ENCODE peak calls at places on chromosomes 5 and 9, in five cellular contexts. One of them, this sample, is unnamed.

GRCh38 chr9:17906204-17906840 is 327.5 kb downstream of the SH3GL2 start:
- DNase-seq in uterus: peak; percentile 47
- DNase-seq in MCF 10A: no peak
- DNase-seq in tibial nerve: no peak
- DNase-seq in cardiac fibroblast: peak; percentile 3
- DNase-seq in this sample: no peak

GRCh38 chr5:89128930-89129625 is 246.1 kb upstream of the MEF2C start:
- DNase-seq in uterus: no peak
- DNase-seq in MCF 10A: no peak
- DNase-seq in tibial nerve: no peak
- DNase-seq in cardiac fibroblast: no peak
- DNase-seq in this sample: no peak

GRCh38 chr5:45521067-45521466 is 175.1 kb downstream of the HCN1 start:
- DNase-seq in uterus: no peak
- DNase-seq in MCF 10A: peak; percentile 74
- DNase-seq in tibial nerve: no peak
- DNase-seq in cardiac fibroblast: no peak
- DNase-seq in this sample: peak; percentile 70

GRCh38 chr5:17099946-17100345 is 117.5 kb upstream of the BASP1 start:
- DNase-seq in uterus: no peak
- DNase-seq in MCF 10A: no peak
- DNase-seq in tibial nerve: no peak
- DNase-seq in cardiac fibroblast: no peak
- DNase-seq in this sample: no peak

GRCh38 chr9:18410983-18411382 is 63.0 kb upstream of the ADAMTSL1 start:
- DNase-seq in uterus: no peak
- DNase-seq in MCF 10A: no peak
- DNase-seq in tibial nerve: no peak
- DNase-seq in cardiac fibroblast: no peak
- DNase-seq in this sample: no peak

GRCh38 chr9:76744336-76744735 is 19.9 kb upstream of the PCA3 start:
- DNase-seq in uterus: no peak
- DNase-seq in MCF 10A: no peak
- DNase-seq in tibial nerve: no peak
- DNase-seq in cardiac fibroblast: no peak
- DNase-seq in this sample: no peak

GRCh38 chr9:81685763-81686613 is 3.4 kb downstream of the TLE1 start:
- DNase-seq in uterus: no peak
- DNase-seq in MCF 10A: peak; percentile 49
- DNase-seq in tibial nerve: no peak
- DNase-seq in cardiac fibroblast: peak; percentile 69
- DNase-seq in this sample: no peak

GRCh38 chr5:73764586-73764985 is 138.6 kb downstream of the ARHGEF28 start:
- DNase-seq in uterus: no peak
- DNase-seq in MCF 10A: peak; percentile 53
- DNase-seq in tibial nerve: no peak
- DNase-seq in cardiac fibroblast: peak; percentile 94
- DNase-seq in this sample: no peak

GRCh38 chr5:10578292-10578663 is 14.4 kb downstream of the ANKRD33B start:
- DNase-seq in uterus: no peak
- DNase-seq in MCF 10A: no peak
- DNase-seq in tibial nerve: no peak
- DNase-seq in cardiac fibroblast: no peak
- DNase-seq in this sample: no peak

GRCh38 chr5:58231041-58231440 is 228.8 kb downstream of the PLK2 start:
- DNase-seq in uterus: no peak
- DNase-seq in MCF 10A: peak; percentile 11
- DNase-seq in tibial nerve: no peak
- DNase-seq in cardiac fibroblast: no peak
- DNase-seq in this sample: no peak

GRCh38 chr5:75668348-75668895 is 48.8 kb downstream of the POC5 start:
- DNase-seq in uterus: no peak
- DNase-seq in MCF 10A: no peak
- DNase-seq in tibial nerve: no peak
- DNase-seq in cardiac fibroblast: no peak
- DNase-seq in this sample: no peak

GRCh38 chr5:146560205-146560812 is 44.3 kb upstream of the GPR151 start:
- DNase-seq in uterus: no peak
- DNase-seq in MCF 10A: no peak
- DNase-seq in tibial nerve: no peak
- DNase-seq in cardiac fibroblast: no peak
- DNase-seq in this sample: no peak

GRCh38 chr5:113190347-113190746 is 213.7 kb downstream of the DCP2 start:
- DNase-seq in uterus: no peak
- DNase-seq in MCF 10A: no peak
- DNase-seq in tibial nerve: no peak
- DNase-seq in cardiac fibroblast: peak; percentile 62
- DNase-seq in this sample: no peak

GRCh38 chr5:57306359-57306758 is 132.5 kb downstream of the GPBP1 start:
- DNase-seq in uterus: no peak
- DNase-seq in MCF 10A: no peak
- DNase-seq in tibial nerve: no peak
- DNase-seq in cardiac fibroblast: no peak
- DNase-seq in this sample: no peak

GRCh38 chr9:112970939-112971338 is 41.1 kb downstream of the ZNF883 start:
- DNase-seq in uterus: no peak
- DNase-seq in MCF 10A: peak; percentile 21
- DNase-seq in tibial nerve: no peak
- DNase-seq in cardiac fibroblast: peak; percentile 20
- DNase-seq in this sample: no peak

GRCh38 chr9:80873861-80874260 is 815.5 kb downstream of the TLE1 start:
- DNase-seq in uterus: no peak
- DNase-seq in MCF 10A: no peak
- DNase-seq in tibial nerve: no peak
- DNase-seq in cardiac fibroblast: peak; percentile 34
- DNase-seq in this sample: no peak

GRCh38 chr9:84668204-84669007 is 1.1 kb upstream of the NTRK2 start:
- DNase-seq in uterus: peak; percentile 46
- DNase-seq in MCF 10A: peak; percentile 59
- DNase-seq in tibial nerve: peak; percentile 69
- DNase-seq in cardiac fibroblast: peak; percentile 58
- DNase-seq in this sample: peak; percentile 81

GRCh38 chr9:77554706-77555105 is 93.4 kb downstream of the GNA14 start:
- DNase-seq in uterus: no peak
- DNase-seq in MCF 10A: no peak
- DNase-seq in tibial nerve: no peak
- DNase-seq in cardiac fibroblast: no peak
- DNase-seq in this sample: no peak

GRCh38 chr9:122382901-122383850 is 12.4 kb downstream of the PTGS1 start:
- DNase-seq in uterus: no peak
- DNase-seq in MCF 10A: peak; percentile 60
- DNase-seq in tibial nerve: no peak
- DNase-seq in cardiac fibroblast: peak; percentile 88
- DNase-seq in this sample: no peak

GRCh38 chr9:100474950-100475276 is 2.0 kb downstream of the TMEFF1 start:
- DNase-seq in uterus: no peak
- DNase-seq in MCF 10A: no peak
- DNase-seq in tibial nerve: no peak
- DNase-seq in cardiac fibroblast: no peak
- DNase-seq in this sample: no peak

GRCh38 chr5:134736173-134736812 is 2.1 kb upstream of the CAMLG start:
- DNase-seq in uterus: no peak
- DNase-seq in MCF 10A: no peak
- DNase-seq in tibial nerve: no peak
- DNase-seq in cardiac fibroblast: no peak
- DNase-seq in this sample: no peak

GRCh38 chr9:107703651-107704050 is 214.1 kb upstream of the KLF4 start:
- DNase-seq in uterus: no peak
- DNase-seq in MCF 10A: no peak
- DNase-seq in tibial nerve: no peak
- DNase-seq in cardiac fibroblast: no peak
- DNase-seq in this sample: no peak

GRCh38 chr9:134597957-134598883 is 43.4 kb upstream of the COL5A1 start:
- DNase-seq in uterus: no peak
- DNase-seq in MCF 10A: no peak
- DNase-seq in tibial nerve: no peak
- DNase-seq in cardiac fibroblast: peak; percentile 25
- DNase-seq in this sample: no peak

GRCh38 chr5:31809037-31809910 is 170.3 kb downstream of the PDZD2 start:
- DNase-seq in uterus: peak; percentile 67
- DNase-seq in MCF 10A: peak; percentile 81
- DNase-seq in tibial nerve: peak; percentile 40
- DNase-seq in cardiac fibroblast: peak; percentile 82
- DNase-seq in this sample: peak; percentile 82

GRCh38 chr9:126207256-126207655 is 119.4 kb upstream of the MVB12B start:
- DNase-seq in uterus: no peak
- DNase-seq in MCF 10A: no peak
- DNase-seq in tibial nerve: no peak
- DNase-seq in cardiac fibroblast: no peak
- DNase-seq in this sample: no peak

GRCh38 chr5:77645158-77645994 is 6.9 kb upstream of the OTP start:
- DNase-seq in uterus: no peak
- DNase-seq in MCF 10A: no peak
- DNase-seq in tibial nerve: no peak
- DNase-seq in cardiac fibroblast: no peak
- DNase-seq in this sample: peak; percentile 74

GRCh38 chr9:121784706-121785426 is 133.4 kb downstream of the DAB2IP start:
- DNase-seq in uterus: no peak
- DNase-seq in MCF 10A: no peak
- DNase-seq in tibial nerve: no peak
- DNase-seq in cardiac fibroblast: no peak
- DNase-seq in this sample: peak; percentile 7

GRCh38 chr5:10577371-10578291 is 13.8 kb downstream of the ANKRD33B start:
- DNase-seq in uterus: no peak
- DNase-seq in MCF 10A: no peak
- DNase-seq in tibial nerve: no peak
- DNase-seq in cardiac fibroblast: peak; percentile 60
- DNase-seq in this sample: no peak

GRCh38 chr9:91298304-91298703 is 63.4 kb downstream of the AUH start:
- DNase-seq in uterus: no peak
- DNase-seq in MCF 10A: peak; percentile 79
- DNase-seq in tibial nerve: no peak
- DNase-seq in cardiac fibroblast: peak; percentile 67
- DNase-seq in this sample: no peak

GRCh38 chr9:126164796-126165525 is 161.7 kb upstream of the MVB12B start:
- DNase-seq in uterus: no peak
- DNase-seq in MCF 10A: no peak
- DNase-seq in tibial nerve: no peak
- DNase-seq in cardiac fibroblast: no peak
- DNase-seq in this sample: no peak

GRCh38 chr9:111572945-111573604 is 26.4 kb downstream of the PTGR1 start:
- DNase-seq in uterus: peak; percentile 26
- DNase-seq in MCF 10A: no peak
- DNase-seq in tibial nerve: no peak
- DNase-seq in cardiac fibroblast: peak; percentile 54
- DNase-seq in this sample: no peak

GRCh38 chr5:35938518-35939227 is at the start of gene CAPSL:
- DNase-seq in uterus: peak; percentile 41
- DNase-seq in MCF 10A: peak; percentile 57
- DNase-seq in tibial nerve: no peak
- DNase-seq in cardiac fibroblast: peak; percentile 63
- DNase-seq in this sample: no peak

GRCh38 chr5:140175367-140176027 is 509 bp downstream of the CYSTM1 start:
- DNase-seq in uterus: peak; percentile 70
- DNase-seq in MCF 10A: peak; percentile 65
- DNase-seq in tibial nerve: peak; percentile 49
- DNase-seq in cardiac fibroblast: peak; percentile 68
- DNase-seq in this sample: peak; percentile 79
- TF ChIP-seq CTCF in uterus: no peak
- TF ChIP-seq CTCF in MCF 10A: peak; percentile 28
- TF ChIP-seq CTCF in tibial nerve: peak; percentile 36
- TF ChIP-seq CTCF in cardiac fibroblast: peak; percentile 39
- TF ChIP-seq CTCF in this sample: no peak

GRCh38 chr5:82499845-82500244 is 221.7 kb upstream of the RPS23 start:
- DNase-seq in uterus: no peak
- DNase-seq in MCF 10A: no peak
- DNase-seq in tibial nerve: no peak
- DNase-seq in cardiac fibroblast: peak; percentile 10
- DNase-seq in this sample: no peak

GRCh38 chr5:82489668-82490067 is 211.5 kb upstream of the RPS23 start:
- DNase-seq in uterus: no peak
- DNase-seq in MCF 10A: no peak
- DNase-seq in tibial nerve: no peak
- DNase-seq in cardiac fibroblast: no peak
- DNase-seq in this sample: no peak

GRCh38 chr5:82493217-82493616 is 215.1 kb upstream of the RPS23 start:
- DNase-seq in uterus: no peak
- DNase-seq in MCF 10A: no peak
- DNase-seq in tibial nerve: no peak
- DNase-seq in cardiac fibroblast: no peak
- DNase-seq in this sample: no peak

GRCh38 chr5:82497242-82497641 is 219.1 kb upstream of the RPS23 start:
- DNase-seq in uterus: no peak
- DNase-seq in MCF 10A: no peak
- DNase-seq in tibial nerve: no peak
- DNase-seq in cardiac fibroblast: no peak
- DNase-seq in this sample: no peak

GRCh38 chr5:82494942-82495341 is 216.8 kb upstream of the RPS23 start:
- DNase-seq in uterus: no peak
- DNase-seq in MCF 10A: peak; percentile 23
- DNase-seq in tibial nerve: no peak
- DNase-seq in cardiac fibroblast: peak; percentile 40
- DNase-seq in this sample: no peak
- TF ChIP-seq CTCF in uterus: no peak
- TF ChIP-seq CTCF in MCF 10A: peak; percentile 21
- TF ChIP-seq CTCF in tibial nerve: no peak
- TF ChIP-seq CTCF in cardiac fibroblast: no peak
- TF ChIP-seq CTCF in this sample: peak; percentile 55

GRCh38 chr5:167582263-167582662 is 709.2 kb upstream of the WWC1 start:
- DNase-seq in uterus: no peak
- DNase-seq in MCF 10A: peak; percentile 52
- DNase-seq in tibial nerve: no peak
- DNase-seq in cardiac fibroblast: peak; percentile 49
- DNase-seq in this sample: no peak
- TF ChIP-seq CTCF in uterus: no peak
- TF ChIP-seq CTCF in MCF 10A: peak; percentile 68
- TF ChIP-seq CTCF in tibial nerve: no peak
- TF ChIP-seq CTCF in cardiac fibroblast: no peak
- TF ChIP-seq CTCF in this sample: no peak

GRCh38 chr5:139668064-139668880 is 20.1 kb downstream of the CXXC5 start:
- DNase-seq in uterus: peak; percentile 41
- DNase-seq in MCF 10A: peak; percentile 74
- DNase-seq in tibial nerve: no peak
- DNase-seq in cardiac fibroblast: peak; percentile 52
- DNase-seq in this sample: peak; percentile 82

GRCh38 chr5:139671096-139671841 is 23.1 kb downstream of the CXXC5 start:
- DNase-seq in uterus: no peak
- DNase-seq in MCF 10A: no peak
- DNase-seq in tibial nerve: no peak
- DNase-seq in cardiac fibroblast: peak; percentile 43
- DNase-seq in this sample: no peak

GRCh38 chr5:139668924-139669680 is 21.0 kb downstream of the CXXC5 start:
- DNase-seq in uterus: no peak
- DNase-seq in MCF 10A: no peak
- DNase-seq in tibial nerve: no peak
- DNase-seq in cardiac fibroblast: no peak
- DNase-seq in this sample: no peak

GRCh38 chr5:139669681-139670368 is 21.7 kb downstream of the CXXC5 start:
- DNase-seq in uterus: no peak
- DNase-seq in MCF 10A: no peak
- DNase-seq in tibial nerve: no peak
- DNase-seq in cardiac fibroblast: no peak
- DNase-seq in this sample: peak; percentile 79

GRCh38 chr5:139670369-139671095 is 22.4 kb downstream of the CXXC5 start:
- DNase-seq in uterus: no peak
- DNase-seq in MCF 10A: no peak
- DNase-seq in tibial nerve: no peak
- DNase-seq in cardiac fibroblast: no peak
- DNase-seq in this sample: no peak
- TF ChIP-seq CTCF in uterus: peak; percentile 19
- TF ChIP-seq CTCF in MCF 10A: peak; percentile 20
- TF ChIP-seq CTCF in tibial nerve: no peak
- TF ChIP-seq CTCF in cardiac fibroblast: peak; percentile 22
- TF ChIP-seq CTCF in this sample: peak; percentile 61

This sample was measured in BE2C.